ENCODE peak calls at places on chromosomes 1 and 21, in six cellular contexts. U is cardiac muscle cell, M is suprapubic skin, I is A549, D is GM23338, S is tibial artery. A is an unnamed sample.

GRCh38 chr1:14516974-14517812 is 81.3 kb upstream of the KAZN start:
- DNase-seq in U (no peak), M (no peak), I (no peak), D (no peak), S (no peak), A (no peak)

GRCh38 chr1:187270256-187270655 is 441.5 kb downstream of the PLA2G4A start:
- DNase-seq in U (no peak), M (no peak), I (no peak), D (no peak), S (no peak), A (no peak)

GRCh38 chr1:7407980-7408770 is 362.9 kb upstream of the VAMP3 start:
- DNase-seq in U (no peak), M (peak), I (no peak), D (no peak), S (peak), A (no peak)

GRCh38 chr1:21815724-21816311 is 3.8 kb downstream of the LDLRAD2 start:
- DNase-seq in U (no peak), M (no peak), I (no peak), D (no peak), S (no peak), A (no peak)

GRCh38 chr1:233790662-233791371 is 113.7 kb upstream of the SLC35F3 start:
- DNase-seq in U (peak), M (no peak), I (peak), D (peak), S (no peak), A (peak)

GRCh38 chr1:175498002-175498401 is 245.4 kb downstream of the TNR start:
- DNase-seq in U (no peak), M (no peak), I (no peak), D (no peak), S (no peak), A (no peak)

GRCh38 chr1:220579317-220579716 is 51.4 kb downstream of the MARK1 start:
- DNase-seq in U (no peak), M (no peak), I (no peak), D (no peak), S (no peak), A (no peak)

GRCh38 chr1:20634065-20634593 is 871 bp downstream of the PINK1 start:
- DNase-seq in U (no peak), M (no peak), I (no peak), D (peak), S (no peak), A (no peak)

GRCh38 chr1:30318413-30318812 is 405.0 kb downstream of the MATN1 start:
- DNase-seq in U (no peak), M (no peak), I (no peak), D (peak), S (peak), A (no peak)

GRCh38 chr1:17207966-17208418 is 3.1 kb downstream of the PADI1 start:
- DNase-seq in U (no peak), M (no peak), I (peak), D (no peak), S (no peak), A (peak)

GRCh38 chr1:192538407-192539311 is 36.9 kb upstream of the RGS1 start:
- DNase-seq in U (no peak), M (no peak), I (no peak), D (no peak), S (no peak), A (no peak)

GRCh38 chr1:201536542-201536941 is 2.4 kb upstream of the NAV1 start:
- DNase-seq in U (no peak), M (no peak), I (peak), D (no peak), S (peak), A (peak)

GRCh38 chr1:18217398-18218043 is 109.9 kb downstream of the IGSF21 start:
- DNase-seq in U (peak), M (no peak), I (peak), D (peak), S (no peak), A (no peak)

GRCh38 chr1:228927947-228928898 is 192.9 kb downstream of the RHOU start:
- DNase-seq in U (no peak), M (no peak), I (no peak), D (no peak), S (no peak), A (no peak)

GRCh38 chr1:232620356-232620841 is 9.5 kb downstream of the SIPA1L2 start:
- DNase-seq in U (peak), M (no peak), I (peak), D (peak), S (peak), A (peak)

GRCh38 chr1:35560256-35561225 is 2.9 kb downstream of the NCDN start:
- DNase-seq in U (no peak), M (peak), I (no peak), D (no peak), S (peak), A (no peak)

GRCh38 chr1:24507423-24507804 is 4.8 kb downstream of the RCAN3 start:
- DNase-seq in U (no peak), M (no peak), I (no peak), D (no peak), S (no peak), A (no peak)

GRCh38 chr1:93056214-93056613 is 22.9 kb upstream of the MTF2 start:
- DNase-seq in U (peak), M (no peak), I (no peak), D (peak), S (no peak), A (peak)

GRCh38 chr21:46347791-46348381 is 23.9 kb downstream of the PCNT start:
- DNase-seq in U (no peak), M (no peak), I (no peak), D (no peak), S (no peak), A (no peak)

GRCh38 chr1:180363596-180363995 is 133.5 kb downstream of the LHX4 start:
- DNase-seq in U (no peak), M (no peak), I (no peak), D (peak), S (no peak), A (no peak)

GRCh38 chr1:180369061-180369460 is 133.3 kb downstream of the ACBD6 start:
- DNase-seq in U (no peak), M (no peak), I (no peak), D (no peak), S (no peak), A (no peak)

GRCh38 chr1:180366386-180367068 is 135.8 kb downstream of the ACBD6 start:
- DNase-seq in U (no peak), M (no peak), I (no peak), D (no peak), S (no peak), A (peak)

GRCh38 chr1:180360333-180361075 is 130.4 kb downstream of the LHX4 start:
- DNase-seq in U (no peak), M (no peak), I (no peak), D (no peak), S (no peak), A (peak)

DNA sequence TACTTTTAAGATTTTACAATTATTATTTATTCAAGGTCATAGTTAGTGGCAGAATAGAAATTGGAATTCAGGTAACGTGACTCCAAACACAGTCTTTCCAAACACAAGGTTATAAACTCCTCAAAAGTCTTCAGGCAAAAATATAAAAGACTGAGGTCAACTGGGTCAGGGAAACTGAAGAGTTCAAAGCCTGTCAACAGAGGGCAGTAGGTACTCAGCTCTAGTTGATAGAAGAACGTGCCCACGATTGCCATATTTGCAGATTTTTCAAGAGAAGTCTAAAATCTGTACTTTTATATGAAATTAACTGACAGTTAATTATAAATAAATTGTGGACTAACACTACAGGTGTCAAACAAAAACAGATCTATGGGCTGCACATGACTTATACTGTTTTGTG is 135.0 kb downstream of the LHX4 start:
- DNase-seq in U (no peak), M (no peak), I (peak), D (peak), S (no peak), A (no peak)
- TF ChIP-seq CTCF in U (no peak), M (no peak), I (peak), D (peak), S (no peak), A (peak)

DNA sequence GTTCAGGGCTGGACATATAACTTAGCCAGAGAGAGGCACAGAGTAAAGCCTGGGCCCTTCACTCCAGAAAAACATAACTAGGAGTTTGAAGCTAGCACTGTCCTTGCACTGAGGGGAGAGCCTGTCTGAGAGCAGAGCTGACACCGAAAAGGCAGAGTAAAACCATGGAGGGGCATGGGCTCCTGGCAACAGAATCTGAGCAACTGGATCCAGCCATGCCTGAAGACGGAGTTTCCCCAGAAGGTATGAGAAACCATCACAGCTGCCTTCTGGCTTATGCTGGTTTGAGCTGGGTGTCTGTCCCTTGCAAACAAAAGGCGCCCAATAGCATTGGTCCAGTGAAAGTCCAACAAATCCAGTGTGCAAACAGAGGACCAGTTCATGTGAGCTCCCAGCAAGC is 137.5 kb downstream of the NPHP4 start:
- DNase-seq in U (no peak), M (no peak), I (no peak), D (no peak), S (no peak), A (no peak)
- H3K27ac ChIP-seq in U (no peak), M (no peak), I (no peak), D (no peak), S (no peak), A (no peak)

DNA sequence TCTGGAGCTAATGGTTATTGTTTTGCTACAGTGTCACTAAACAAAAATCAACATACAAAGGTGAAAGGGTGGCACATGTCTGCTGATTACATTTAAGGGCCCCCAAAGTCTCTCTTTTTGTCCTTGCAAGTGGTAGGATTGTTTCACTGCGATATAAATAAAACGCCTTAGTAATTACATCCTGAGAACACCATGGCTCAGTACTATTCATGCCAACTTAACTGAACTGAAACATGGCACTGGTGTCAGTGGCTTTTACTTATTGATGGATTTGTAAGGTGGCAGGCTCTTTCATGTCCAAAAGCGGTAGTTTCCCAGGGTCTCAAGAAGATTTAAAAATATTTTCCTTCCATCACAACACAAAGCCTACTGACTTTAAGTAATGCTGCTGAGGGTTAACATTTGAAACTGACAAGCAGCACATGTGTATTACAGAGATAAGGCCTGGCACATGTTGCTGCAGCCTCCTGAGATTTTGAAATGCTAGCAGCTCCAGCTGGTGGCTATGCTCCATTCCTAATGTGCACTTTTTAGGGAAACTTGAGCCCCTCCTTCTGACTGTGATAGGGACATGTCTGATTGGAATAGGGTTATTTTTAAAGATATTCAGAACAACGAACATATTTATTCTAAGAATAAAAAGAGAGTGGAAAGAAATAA is 86.8 kb downstream of the ATP1B1 start:
- DNase-seq in U (peak), M (no peak), I (peak), D (no peak), S (no peak), A (no peak)
- TF ChIP-seq CTCF in U (peak), M (no peak), I (no peak), D (no peak), S (no peak), A (no peak)

GRCh38 chr1:208506812-208507211 is 262.6 kb upstream of the PLXNA2 start:
- DNase-seq in U (no peak), M (no peak), I (no peak), D (no peak), S (no peak), A (no peak)

GRCh38 chr1:208509072-208509471 is 264.9 kb upstream of the PLXNA2 start:
- DNase-seq in U (no peak), M (no peak), I (no peak), D (no peak), S (no peak), A (no peak)

GRCh38 chr1:208513799-208514198 is 269.6 kb upstream of the PLXNA2 start:
- DNase-seq in U (no peak), M (no peak), I (no peak), D (no peak), S (no peak), A (no peak)

GRCh38 chr1:208511242-208511860 is 267.2 kb upstream of the PLXNA2 start:
- DNase-seq in U (no peak), M (no peak), I (no peak), D (no peak), S (no peak), A (no peak)

GRCh38 chr1:208510192-208510952 is 266.2 kb upstream of the PLXNA2 start:
- DNase-seq in U (no peak), M (no peak), I (no peak), D (no peak), S (no peak), A (peak)
- H3K27ac ChIP-seq in U (no peak), M (no peak), I (no peak), D (no peak), S (no peak), A (no peak)